ENCODE peak calls at places on chromosomes 3 and 15, in six cellular contexts. One of them, this sample, is unnamed.

GRCh38 chr3:151864423-151865101 is 8.9 kb upstream of the SUCNR1 start:
- DNase-seq in lower lobe of right lung: no peak
- DNase-seq in left lung: no peak
- DNase-seq in mammary epithelial cell: peak; percentile 62
- DNase-seq in CD8-positive, alpha-beta T cell: no peak
- DNase-seq in cardiac muscle cell: peak; percentile 89
- DNase-seq in this sample: peak; percentile 90

GRCh38 chr15:48974865-48975264 is 11.1 kb upstream of the SHC4 start:
- DNase-seq in lower lobe of right lung: no peak
- DNase-seq in left lung: no peak
- DNase-seq in mammary epithelial cell: no peak
- DNase-seq in CD8-positive, alpha-beta T cell: no peak
- DNase-seq in cardiac muscle cell: peak; percentile 50
- DNase-seq in this sample: no peak

GRCh38 chr15:39504812-39505211 is 76.1 kb upstream of the THBS1 start:
- DNase-seq in lower lobe of right lung: no peak
- DNase-seq in left lung: no peak
- DNase-seq in mammary epithelial cell: peak; percentile 80
- DNase-seq in CD8-positive, alpha-beta T cell: no peak
- DNase-seq in cardiac muscle cell: peak; percentile 69
- DNase-seq in this sample: peak; percentile 93

GRCh38 chr15:33064878-33065277 is 129.6 kb downstream of the FMN1 start:
- DNase-seq in lower lobe of right lung: no peak
- DNase-seq in left lung: no peak
- DNase-seq in mammary epithelial cell: peak; percentile 57
- DNase-seq in CD8-positive, alpha-beta T cell: no peak
- DNase-seq in cardiac muscle cell: peak; percentile 20
- DNase-seq in this sample: peak; percentile 25

GRCh38 chr15:67280217-67280616 is 25.6 kb downstream of the IQCH start:
- DNase-seq in lower lobe of right lung: no peak
- DNase-seq in left lung: no peak
- DNase-seq in mammary epithelial cell: no peak
- DNase-seq in CD8-positive, alpha-beta T cell: no peak
- DNase-seq in cardiac muscle cell: no peak
- DNase-seq in this sample: peak; percentile 12

GRCh38 chr15:38593523-38593922 is 28.9 kb upstream of the RASGRP1 start:
- DNase-seq in lower lobe of right lung: no peak
- DNase-seq in left lung: peak; percentile 51
- DNase-seq in mammary epithelial cell: no peak
- DNase-seq in CD8-positive, alpha-beta T cell: no peak
- DNase-seq in cardiac muscle cell: no peak
- DNase-seq in this sample: no peak

GRCh38 chr15:92646216-92646615 is 9.4 kb downstream of the FAM174B start:
- DNase-seq in lower lobe of right lung: no peak
- DNase-seq in left lung: no peak
- DNase-seq in mammary epithelial cell: no peak
- DNase-seq in CD8-positive, alpha-beta T cell: no peak
- DNase-seq in cardiac muscle cell: no peak
- DNase-seq in this sample: no peak

GRCh38 chr3:180912304-180913226 is at the start of gene FXR1:
- DNase-seq in lower lobe of right lung: peak; percentile 96
- DNase-seq in left lung: peak; percentile 94
- DNase-seq in mammary epithelial cell: peak; percentile 87
- DNase-seq in CD8-positive, alpha-beta T cell: peak; percentile 90
- DNase-seq in cardiac muscle cell: peak; percentile 84
- DNase-seq in this sample: peak; percentile 82

GRCh38 chr3:39809181-39809994 is at the start of gene MYRIP:
- DNase-seq in lower lobe of right lung: peak; percentile 85
- DNase-seq in left lung: peak; percentile 49
- DNase-seq in mammary epithelial cell: no peak
- DNase-seq in CD8-positive, alpha-beta T cell: no peak
- DNase-seq in cardiac muscle cell: peak; percentile 38
- DNase-seq in this sample: no peak

GRCh38 chr15:67013696-67014095 is 51.7 kb upstream of the SMAD3 start:
- DNase-seq in lower lobe of right lung: no peak
- DNase-seq in left lung: no peak
- DNase-seq in mammary epithelial cell: peak; percentile 88
- DNase-seq in CD8-positive, alpha-beta T cell: no peak
- DNase-seq in cardiac muscle cell: peak; percentile 72
- DNase-seq in this sample: no peak

GRCh38 chr15:89101302-89102191 is 13.3 kb downstream of the ABHD2 start:
- DNase-seq in lower lobe of right lung: peak; percentile 76
- DNase-seq in left lung: peak; percentile 83
- DNase-seq in mammary epithelial cell: peak; percentile 98
- DNase-seq in CD8-positive, alpha-beta T cell: no peak
- DNase-seq in cardiac muscle cell: peak; percentile 97
- DNase-seq in this sample: peak; percentile 93

GRCh38 chr15:84658080-84658787 is at the start of gene NMB:
- DNase-seq in lower lobe of right lung: peak; percentile 89
- DNase-seq in left lung: peak; percentile 85
- DNase-seq in mammary epithelial cell: peak; percentile 54
- DNase-seq in CD8-positive, alpha-beta T cell: peak; percentile 81
- DNase-seq in cardiac muscle cell: peak; percentile 71
- DNase-seq in this sample: peak; percentile 78

GRCh38 chr3:100865442-100865841 is 127.8 kb downstream of the ABI3BP start:
- DNase-seq in lower lobe of right lung: no peak
- DNase-seq in left lung: no peak
- DNase-seq in mammary epithelial cell: no peak
- DNase-seq in CD8-positive, alpha-beta T cell: no peak
- DNase-seq in cardiac muscle cell: no peak
- DNase-seq in this sample: no peak

GRCh38 chr3:55879901-55880331 is 392.8 kb upstream of the WNT5A start:
- DNase-seq in lower lobe of right lung: no peak
- DNase-seq in left lung: no peak
- DNase-seq in mammary epithelial cell: no peak
- DNase-seq in CD8-positive, alpha-beta T cell: no peak
- DNase-seq in cardiac muscle cell: peak; percentile 9
- DNase-seq in this sample: peak; percentile 47

GRCh38 chr3:32290619-32291018 is 52.1 kb downstream of the CMTM8 start:
- DNase-seq in lower lobe of right lung: no peak
- DNase-seq in left lung: no peak
- DNase-seq in mammary epithelial cell: no peak
- DNase-seq in CD8-positive, alpha-beta T cell: no peak
- DNase-seq in cardiac muscle cell: no peak
- DNase-seq in this sample: no peak

GRCh38 chr15:59291214-59291551 is 81.5 kb downstream of the MYO1E start:
- DNase-seq in lower lobe of right lung: no peak
- DNase-seq in left lung: no peak
- DNase-seq in mammary epithelial cell: no peak
- DNase-seq in CD8-positive, alpha-beta T cell: no peak
- DNase-seq in cardiac muscle cell: no peak
- DNase-seq in this sample: no peak

GRCh38 chr3:150747909-150748568 is 14.9 kb downstream of the SIAH2 start:
- DNase-seq in lower lobe of right lung: no peak
- DNase-seq in left lung: no peak
- DNase-seq in mammary epithelial cell: no peak
- DNase-seq in CD8-positive, alpha-beta T cell: no peak
- DNase-seq in cardiac muscle cell: no peak
- DNase-seq in this sample: peak; percentile 37

GRCh38 chr3:174973465-174973864 is 114.3 kb downstream of the NAALADL2 start:
- DNase-seq in lower lobe of right lung: no peak
- DNase-seq in left lung: no peak
- DNase-seq in mammary epithelial cell: peak; percentile 78
- DNase-seq in CD8-positive, alpha-beta T cell: no peak
- DNase-seq in cardiac muscle cell: no peak
- DNase-seq in this sample: no peak

DNA sequence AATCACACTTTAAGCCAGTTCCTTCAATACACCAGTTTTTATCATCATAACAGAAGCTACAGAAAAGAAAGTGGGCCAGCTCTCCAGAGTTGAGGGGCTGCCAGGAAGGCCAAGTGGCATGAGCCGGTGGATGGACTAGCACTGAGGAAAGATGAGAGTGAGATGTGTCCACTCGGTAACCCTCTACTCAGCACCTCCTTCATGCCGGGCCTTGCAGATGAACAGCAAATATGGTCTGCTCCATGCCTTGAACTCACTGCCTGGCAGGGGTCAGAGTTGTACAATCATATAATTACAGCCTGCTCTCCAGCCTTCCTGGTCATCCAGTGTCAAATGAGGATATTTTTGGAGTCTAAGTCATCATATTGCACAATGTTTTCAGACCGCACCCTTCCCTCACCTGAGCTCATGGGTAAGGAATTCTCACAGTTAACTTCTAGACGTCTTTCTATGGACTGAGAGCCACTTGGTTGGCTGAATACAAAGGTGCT is 4.9 kb downstream of the MGLL start:
- DNase-seq in lower lobe of right lung: no peak
- DNase-seq in left lung: no peak
- DNase-seq in mammary epithelial cell: peak; percentile 93
- DNase-seq in CD8-positive, alpha-beta T cell: no peak
- DNase-seq in cardiac muscle cell: peak; percentile 28
- DNase-seq in this sample: peak; percentile 79
- H3K4me3 ChIP-seq in lower lobe of right lung: no peak overlapping the region
- H3K4me3 ChIP-seq in left lung: no peak overlapping the region
- H3K4me3 ChIP-seq in mammary epithelial cell: no peak overlapping the region
- H3K4me3 ChIP-seq in CD8-positive, alpha-beta T cell: no peak overlapping the region
- H3K4me3 ChIP-seq in cardiac muscle cell: no peak overlapping the region
- H3K4me3 ChIP-seq in this sample: no peak overlapping the region

GRCh38 chr3:53773330-53773583 is 73.0 kb downstream of the CHDH start:
- DNase-seq in lower lobe of right lung: no peak
- DNase-seq in left lung: no peak
- DNase-seq in mammary epithelial cell: no peak
- DNase-seq in CD8-positive, alpha-beta T cell: no peak
- DNase-seq in cardiac muscle cell: no peak
- DNase-seq in this sample: no peak
- H3K4me3 ChIP-seq in lower lobe of right lung: no peak overlapping the region
- H3K4me3 ChIP-seq in left lung: no peak overlapping the region
- H3K4me3 ChIP-seq in mammary epithelial cell: no peak overlapping the region
- H3K4me3 ChIP-seq in CD8-positive, alpha-beta T cell: no peak overlapping the region
- H3K4me3 ChIP-seq in cardiac muscle cell: no peak overlapping the region
- H3K4me3 ChIP-seq in this sample: no peak overlapping the region

GRCh38 chr15:25797511-25798206 is 65.5 kb downstream of the ATP10A start:
- DNase-seq in lower lobe of right lung: no peak
- DNase-seq in left lung: peak; percentile 27
- DNase-seq in mammary epithelial cell: no peak
- DNase-seq in CD8-positive, alpha-beta T cell: no peak
- DNase-seq in cardiac muscle cell: peak; percentile 10
- DNase-seq in this sample: no peak

GRCh38 chr15:25799906-25800700 is 63.0 kb downstream of the ATP10A start:
- DNase-seq in lower lobe of right lung: no peak
- DNase-seq in left lung: peak; percentile 33
- DNase-seq in mammary epithelial cell: no peak
- DNase-seq in CD8-positive, alpha-beta T cell: no peak
- DNase-seq in cardiac muscle cell: no peak
- DNase-seq in this sample: no peak

GRCh38 chr15:25796395-25796794 is 66.7 kb downstream of the ATP10A start:
- DNase-seq in lower lobe of right lung: no peak
- DNase-seq in left lung: peak; percentile 24
- DNase-seq in mammary epithelial cell: no peak
- DNase-seq in CD8-positive, alpha-beta T cell: no peak
- DNase-seq in cardiac muscle cell: no peak
- DNase-seq in this sample: no peak

GRCh38 chr15:25797035-25797434 is 66.1 kb downstream of the ATP10A start:
- DNase-seq in lower lobe of right lung: no peak
- DNase-seq in left lung: no peak
- DNase-seq in mammary epithelial cell: no peak
- DNase-seq in CD8-positive, alpha-beta T cell: no peak
- DNase-seq in cardiac muscle cell: no peak
- DNase-seq in this sample: no peak

GRCh38 chr15:25798207-25798931 is 64.8 kb downstream of the ATP10A start:
- DNase-seq in lower lobe of right lung: no peak
- DNase-seq in left lung: peak; percentile 17
- DNase-seq in mammary epithelial cell: no peak
- DNase-seq in CD8-positive, alpha-beta T cell: no peak
- DNase-seq in cardiac muscle cell: peak; percentile 16
- DNase-seq in this sample: no peak
- H3K4me3 ChIP-seq in lower lobe of right lung: no peak overlapping the region
- H3K4me3 ChIP-seq in left lung: no peak overlapping the region
- H3K4me3 ChIP-seq in mammary epithelial cell: no peak overlapping the region
- H3K4me3 ChIP-seq in CD8-positive, alpha-beta T cell: no peak overlapping the region
- H3K4me3 ChIP-seq in cardiac muscle cell: no peak overlapping the region
- H3K4me3 ChIP-seq in this sample: no peak overlapping the region

GRCh38 chr3:17724948-17725347 is 17.5 kb downstream of the TBC1D5 start:
- DNase-seq in lower lobe of right lung: no peak
- DNase-seq in left lung: no peak
- DNase-seq in mammary epithelial cell: no peak
- DNase-seq in CD8-positive, alpha-beta T cell: no peak
- DNase-seq in cardiac muscle cell: no peak
- DNase-seq in this sample: no peak

GRCh38 chr3:17726313-17726712 is 16.1 kb downstream of the TBC1D5 start:
- DNase-seq in lower lobe of right lung: no peak
- DNase-seq in left lung: no peak
- DNase-seq in mammary epithelial cell: no peak
- DNase-seq in CD8-positive, alpha-beta T cell: no peak
- DNase-seq in cardiac muscle cell: no peak
- DNase-seq in this sample: no peak

GRCh38 chr3:17724122-17724521 is 18.3 kb downstream of the TBC1D5 start:
- DNase-seq in lower lobe of right lung: no peak
- DNase-seq in left lung: no peak
- DNase-seq in mammary epithelial cell: no peak
- DNase-seq in CD8-positive, alpha-beta T cell: no peak
- DNase-seq in cardiac muscle cell: no peak
- DNase-seq in this sample: no peak
- H3K4me3 ChIP-seq in lower lobe of right lung: no peak overlapping the region
- H3K4me3 ChIP-seq in left lung: no peak overlapping the region
- H3K4me3 ChIP-seq in mammary epithelial cell: no peak overlapping the region
- H3K4me3 ChIP-seq in CD8-positive, alpha-beta T cell: no peak overlapping the region
- H3K4me3 ChIP-seq in cardiac muscle cell: no peak overlapping the region
- H3K4me3 ChIP-seq in this sample: no peak overlapping the region

DNA sequence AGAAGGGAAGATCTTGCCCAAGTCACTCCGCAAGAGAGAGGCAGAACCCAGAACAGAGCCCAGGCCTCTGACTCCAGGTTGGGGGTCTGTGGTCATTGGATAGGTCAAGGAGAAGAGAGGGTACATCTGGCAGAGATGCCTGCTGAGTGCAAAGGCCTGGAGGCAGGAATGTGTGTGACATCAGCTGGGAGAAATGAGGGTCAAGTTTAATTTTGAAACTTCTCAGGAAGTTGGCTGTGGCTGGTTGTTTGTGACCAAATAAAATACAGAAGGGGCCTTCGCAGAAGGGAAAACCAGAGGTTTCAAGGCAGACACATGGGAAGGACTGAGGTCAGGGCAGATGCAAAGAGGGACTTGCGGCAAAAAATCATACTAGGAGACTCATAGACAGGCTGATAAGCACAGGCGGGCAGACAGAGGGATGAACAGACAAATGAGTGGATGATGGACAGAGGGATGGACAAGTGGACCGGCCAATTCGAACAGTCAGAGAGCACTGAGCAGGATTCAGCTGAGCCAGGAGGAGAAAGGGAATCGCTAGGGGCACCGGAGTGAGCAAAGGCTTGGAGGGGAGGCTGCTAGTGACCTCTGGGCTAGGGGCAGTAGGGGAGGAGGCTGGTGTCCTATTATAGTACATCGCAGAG is 28.8 kb upstream of the CACNA2D2 start:
- DNase-seq in lower lobe of right lung: no peak
- DNase-seq in left lung: no peak
- DNase-seq in mammary epithelial cell: no peak
- DNase-seq in CD8-positive, alpha-beta T cell: no peak
- DNase-seq in cardiac muscle cell: no peak
- DNase-seq in this sample: no peak
- H3K4me3 ChIP-seq in lower lobe of right lung: no peak overlapping the region
- H3K4me3 ChIP-seq in left lung: no peak overlapping the region
- H3K4me3 ChIP-seq in mammary epithelial cell: no peak overlapping the region
- H3K4me3 ChIP-seq in CD8-positive, alpha-beta T cell: no peak overlapping the region
- H3K4me3 ChIP-seq in cardiac muscle cell: no peak overlapping the region
- H3K4me3 ChIP-seq in this sample: no peak overlapping the region

GRCh38 chr15:90400759-90401314 is 12.8 kb downstream of the IQGAP1 start:
- DNase-seq in lower lobe of right lung: peak; percentile 76
- DNase-seq in left lung: peak; percentile 77
- DNase-seq in mammary epithelial cell: peak; percentile 91
- DNase-seq in CD8-positive, alpha-beta T cell: peak; percentile 64
- DNase-seq in cardiac muscle cell: peak; percentile 97
- DNase-seq in this sample: peak; percentile 97
- H3K4me3 ChIP-seq in lower lobe of right lung: peak overlapping the region; percentile 4
- H3K4me3 ChIP-seq in left lung: no peak overlapping the region
- H3K4me3 ChIP-seq in mammary epithelial cell: peak overlapping the region; percentile 31
- H3K4me3 ChIP-seq in CD8-positive, alpha-beta T cell: no peak overlapping the region
- H3K4me3 ChIP-seq in cardiac muscle cell: peak overlapping the region; percentile 12
- H3K4me3 ChIP-seq in this sample: peak overlapping the region; percentile 19

This sample was measured in fibroblast of villous mesenchyme.